ENCODE peak calls at places on chromosomes 13 and 19, in ten cellular contexts. One of them, this sample, is unnamed.

GRCh38 chr19:3119071-3119781 is 16.6 kb upstream of the GNA15 start:
- DNase-seq in fibroblast of lung: no peak
- DNase-seq in AG04450: no peak
- DNase-seq in CD8-positive, alpha-beta memory T cell: no peak
- DNase-seq in SJCRH30: no peak
- DNase-seq in uterus: no peak
- DNase-seq in left ventricle myocardium inferior: no peak
- DNase-seq in foreskin keratinocyte: no peak
- DNase-seq in ascending aorta: no peak
- DNase-seq in body of pancreas: peak; percentile 7
- DNase-seq in this sample: no peak

GRCh38 chr19:58317481-58318072 is 9.2 kb upstream of the ZSCAN22 start:
- DNase-seq in fibroblast of lung: peak; percentile 47
- DNase-seq in AG04450: no peak
- DNase-seq in CD8-positive, alpha-beta memory T cell: no peak
- DNase-seq in SJCRH30: peak; percentile 25
- DNase-seq in uterus: no peak
- DNase-seq in left ventricle myocardium inferior: no peak
- DNase-seq in foreskin keratinocyte: no peak
- DNase-seq in ascending aorta: no peak
- DNase-seq in body of pancreas: no peak
- DNase-seq in this sample: no peak

GRCh38 chr13:73740681-73741080 is 393.5 kb downstream of the KLF12 start:
- DNase-seq in fibroblast of lung: peak; percentile 6
- DNase-seq in AG04450: no peak
- DNase-seq in CD8-positive, alpha-beta memory T cell: no peak
- DNase-seq in SJCRH30: no peak
- DNase-seq in uterus: no peak
- DNase-seq in left ventricle myocardium inferior: no peak
- DNase-seq in foreskin keratinocyte: no peak
- DNase-seq in ascending aorta: no peak
- DNase-seq in body of pancreas: no peak
- DNase-seq in this sample: no peak

GRCh38 chr19:52963229-52963760 is 614 bp upstream of the ZNF816 start:
- DNase-seq in fibroblast of lung: no peak
- DNase-seq in AG04450: no peak
- DNase-seq in CD8-positive, alpha-beta memory T cell: no peak
- DNase-seq in SJCRH30: peak; percentile 26
- DNase-seq in uterus: no peak
- DNase-seq in left ventricle myocardium inferior: peak; percentile 20
- DNase-seq in foreskin keratinocyte: no peak
- DNase-seq in ascending aorta: no peak
- DNase-seq in body of pancreas: peak; percentile 18
- DNase-seq in this sample: no peak

GRCh38 chr13:113413178-113413897 is 40.0 kb downstream of the ADPRHL1 start:
- DNase-seq in fibroblast of lung: peak; percentile 27
- DNase-seq in AG04450: no peak
- DNase-seq in CD8-positive, alpha-beta memory T cell: no peak
- DNase-seq in SJCRH30: no peak
- DNase-seq in uterus: no peak
- DNase-seq in left ventricle myocardium inferior: no peak
- DNase-seq in foreskin keratinocyte: no peak
- DNase-seq in ascending aorta: peak; percentile 91
- DNase-seq in body of pancreas: no peak
- DNase-seq in this sample: no peak

GRCh38 chr13:107590556-107590955 is 624.8 kb downstream of the LIG4 start:
- DNase-seq in fibroblast of lung: peak; percentile 24
- DNase-seq in AG04450: no peak
- DNase-seq in CD8-positive, alpha-beta memory T cell: no peak
- DNase-seq in SJCRH30: no peak
- DNase-seq in uterus: no peak
- DNase-seq in left ventricle myocardium inferior: no peak
- DNase-seq in foreskin keratinocyte: no peak
- DNase-seq in ascending aorta: no peak
- DNase-seq in body of pancreas: no peak
- DNase-seq in this sample: no peak

GRCh38 chr13:74191036-74191809 is 57.0 kb upstream of the KLF12 start:
- DNase-seq in fibroblast of lung: peak; percentile 44
- DNase-seq in AG04450: no peak
- DNase-seq in CD8-positive, alpha-beta memory T cell: no peak
- DNase-seq in SJCRH30: no peak
- DNase-seq in uterus: no peak
- DNase-seq in left ventricle myocardium inferior: no peak
- DNase-seq in foreskin keratinocyte: no peak
- DNase-seq in ascending aorta: no peak
- DNase-seq in body of pancreas: no peak
- DNase-seq in this sample: no peak

GRCh38 chr19:55152017-55152416 is 3.0 kb upstream of the TNNT1 start:
- DNase-seq in fibroblast of lung: no peak
- DNase-seq in AG04450: no peak
- DNase-seq in CD8-positive, alpha-beta memory T cell: no peak
- DNase-seq in SJCRH30: peak; percentile 45
- DNase-seq in uterus: no peak
- DNase-seq in left ventricle myocardium inferior: no peak
- DNase-seq in foreskin keratinocyte: no peak
- DNase-seq in ascending aorta: no peak
- DNase-seq in body of pancreas: no peak
- DNase-seq in this sample: no peak

DNA sequence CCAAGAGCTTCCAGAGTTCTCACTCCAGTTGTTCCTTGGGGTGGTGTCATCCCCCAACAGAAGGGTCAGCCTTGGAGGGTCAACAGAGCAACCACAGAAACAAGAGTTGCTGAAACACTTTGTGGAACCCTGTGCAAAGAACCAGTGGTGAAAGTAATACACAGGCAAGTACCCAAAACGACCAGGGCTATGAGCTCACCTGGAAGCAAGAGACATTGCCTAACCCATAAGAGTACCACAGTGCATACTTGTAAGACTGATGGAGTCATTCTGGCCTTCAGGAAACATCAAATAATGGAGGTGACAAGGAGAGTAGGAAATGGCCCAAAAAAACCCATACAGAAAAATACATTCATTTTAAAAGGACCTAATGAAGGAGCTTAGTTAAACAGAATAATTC is 184.3 kb upstream of the TSC22D1 start:
- DNase-seq in fibroblast of lung: no peak
- DNase-seq in AG04450: no peak
- DNase-seq in CD8-positive, alpha-beta memory T cell: no peak
- DNase-seq in SJCRH30: no peak
- DNase-seq in uterus: no peak
- DNase-seq in left ventricle myocardium inferior: no peak
- DNase-seq in foreskin keratinocyte: no peak
- DNase-seq in ascending aorta: no peak
- DNase-seq in body of pancreas: peak; percentile 45
- DNase-seq in this sample: no peak
- H3K27ac ChIP-seq in fibroblast of lung: no peak overlapping the region
- H3K27ac ChIP-seq in AG04450: no peak overlapping the region
- H3K27ac ChIP-seq in CD8-positive, alpha-beta memory T cell: no peak overlapping the region
- H3K27ac ChIP-seq in SJCRH30: peak overlapping the region; percentile 93
- H3K27ac ChIP-seq in uterus: no peak overlapping the region
- H3K27ac ChIP-seq in left ventricle myocardium inferior: peak overlapping the region; percentile 52
- H3K27ac ChIP-seq in foreskin keratinocyte: peak overlapping the region; percentile 77
- H3K27ac ChIP-seq in ascending aorta: no peak overlapping the region
- H3K27ac ChIP-seq in body of pancreas: peak overlapping the region; percentile 90
- H3K27ac ChIP-seq in this sample: no peak overlapping the region

GRCh38 chr19:1163934-1164683 is 10.0 kb downstream of the SBNO2 start:
- DNase-seq in fibroblast of lung: no peak
- DNase-seq in AG04450: no peak
- DNase-seq in CD8-positive, alpha-beta memory T cell: no peak
- DNase-seq in SJCRH30: no peak
- DNase-seq in uterus: no peak
- DNase-seq in left ventricle myocardium inferior: no peak
- DNase-seq in foreskin keratinocyte: no peak
- DNase-seq in ascending aorta: no peak
- DNase-seq in body of pancreas: no peak
- DNase-seq in this sample: no peak

GRCh38 chr19:1162404-1163282 is 11.4 kb downstream of the SBNO2 start:
- DNase-seq in fibroblast of lung: no peak
- DNase-seq in AG04450: no peak
- DNase-seq in CD8-positive, alpha-beta memory T cell: no peak
- DNase-seq in SJCRH30: no peak
- DNase-seq in uterus: no peak
- DNase-seq in left ventricle myocardium inferior: no peak
- DNase-seq in foreskin keratinocyte: no peak
- DNase-seq in ascending aorta: no peak
- DNase-seq in body of pancreas: no peak
- DNase-seq in this sample: no peak

GRCh38 chr19:1163283-1163933 is 10.7 kb downstream of the SBNO2 start:
- DNase-seq in fibroblast of lung: no peak
- DNase-seq in AG04450: no peak
- DNase-seq in CD8-positive, alpha-beta memory T cell: no peak
- DNase-seq in SJCRH30: no peak
- DNase-seq in uterus: no peak
- DNase-seq in left ventricle myocardium inferior: peak; percentile 50
- DNase-seq in foreskin keratinocyte: no peak
- DNase-seq in ascending aorta: no peak
- DNase-seq in body of pancreas: no peak
- DNase-seq in this sample: no peak

GRCh38 chr19:1166872-1167573 is 7.0 kb downstream of the SBNO2 start:
- DNase-seq in fibroblast of lung: no peak
- DNase-seq in AG04450: no peak
- DNase-seq in CD8-positive, alpha-beta memory T cell: no peak
- DNase-seq in SJCRH30: no peak
- DNase-seq in uterus: no peak
- DNase-seq in left ventricle myocardium inferior: no peak
- DNase-seq in foreskin keratinocyte: no peak
- DNase-seq in ascending aorta: no peak
- DNase-seq in body of pancreas: no peak
- DNase-seq in this sample: no peak

DNA sequence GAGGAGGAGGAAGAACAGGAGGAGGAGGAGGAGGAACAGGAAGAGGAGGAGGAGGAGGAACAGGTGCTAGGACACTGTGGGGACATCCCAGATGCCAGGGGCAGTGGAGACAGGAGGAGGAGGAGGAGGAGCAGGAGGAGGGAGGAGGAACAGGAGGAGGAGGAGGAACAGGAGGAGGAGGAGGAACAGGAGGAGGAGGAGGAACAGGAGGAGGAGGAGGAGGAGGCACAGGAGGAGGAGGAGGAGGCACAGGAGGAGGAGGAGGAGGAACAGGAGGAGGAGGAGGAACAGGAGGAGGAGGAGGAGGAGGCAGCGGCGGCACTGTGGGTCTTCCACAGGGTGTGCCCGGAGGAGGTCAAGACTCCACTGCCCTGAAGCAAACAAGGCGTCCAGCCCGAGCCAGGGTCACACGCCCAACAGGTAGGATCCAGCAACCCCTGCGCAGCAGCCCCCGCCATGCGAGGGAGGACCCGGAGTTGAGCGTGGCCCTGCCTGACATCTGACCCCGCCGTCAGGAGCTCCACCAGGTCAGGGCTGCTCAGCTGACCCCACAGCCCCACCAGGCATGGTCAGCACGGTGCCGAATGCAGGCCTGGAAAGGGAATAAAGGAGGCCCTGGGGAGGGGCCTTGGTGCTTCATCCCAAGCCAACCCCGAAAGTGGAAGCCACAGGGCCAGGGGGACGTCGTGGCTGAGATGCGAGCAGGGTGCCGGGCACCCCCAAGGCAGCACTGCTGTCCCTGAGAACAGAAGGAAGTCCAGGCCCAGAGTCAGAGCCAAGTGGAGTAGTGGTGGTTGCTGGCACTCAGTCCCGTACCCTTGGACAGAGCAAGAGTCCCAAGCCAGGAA is 9.2 kb downstream of the SBNO2 start:
- DNase-seq in fibroblast of lung: no peak
- DNase-seq in AG04450: no peak
- DNase-seq in CD8-positive, alpha-beta memory T cell: no peak
- DNase-seq in SJCRH30: no peak
- DNase-seq in uterus: no peak
- DNase-seq in left ventricle myocardium inferior: no peak
- DNase-seq in foreskin keratinocyte: no peak
- DNase-seq in ascending aorta: no peak
- DNase-seq in body of pancreas: no peak
- DNase-seq in this sample: no peak
- H3K27ac ChIP-seq in fibroblast of lung: no peak overlapping the region
- H3K27ac ChIP-seq in AG04450: no peak overlapping the region
- H3K27ac ChIP-seq in CD8-positive, alpha-beta memory T cell: no peak overlapping the region
- H3K27ac ChIP-seq in SJCRH30: no peak overlapping the region
- H3K27ac ChIP-seq in uterus: no peak overlapping the region
- H3K27ac ChIP-seq in left ventricle myocardium inferior: no peak overlapping the region
- H3K27ac ChIP-seq in foreskin keratinocyte: no peak overlapping the region
- H3K27ac ChIP-seq in ascending aorta: peak overlapping the region; percentile 0
- H3K27ac ChIP-seq in body of pancreas: no peak overlapping the region
- H3K27ac ChIP-seq in this sample: no peak overlapping the region

GRCh38 chr19:33275559-33275932 is 26.8 kb downstream of the CEBPA start:
- DNase-seq in fibroblast of lung: no peak
- DNase-seq in AG04450: no peak
- DNase-seq in CD8-positive, alpha-beta memory T cell: no peak
- DNase-seq in SJCRH30: no peak
- DNase-seq in uterus: no peak
- DNase-seq in left ventricle myocardium inferior: no peak
- DNase-seq in foreskin keratinocyte: no peak
- DNase-seq in ascending aorta: no peak
- DNase-seq in body of pancreas: no peak
- DNase-seq in this sample: no peak

GRCh38 chr19:33274663-33275558 is 27.4 kb downstream of the CEBPA start:
- DNase-seq in fibroblast of lung: no peak
- DNase-seq in AG04450: no peak
- DNase-seq in CD8-positive, alpha-beta memory T cell: no peak
- DNase-seq in SJCRH30: no peak
- DNase-seq in uterus: no peak
- DNase-seq in left ventricle myocardium inferior: no peak
- DNase-seq in foreskin keratinocyte: no peak
- DNase-seq in ascending aorta: no peak
- DNase-seq in body of pancreas: no peak
- DNase-seq in this sample: no peak

GRCh38 chr19:33273065-33273736 is 29.1 kb downstream of the CEBPA start:
- DNase-seq in fibroblast of lung: no peak
- DNase-seq in AG04450: no peak
- DNase-seq in CD8-positive, alpha-beta memory T cell: no peak
- DNase-seq in SJCRH30: peak; percentile 41
- DNase-seq in uterus: peak; percentile 26
- DNase-seq in left ventricle myocardium inferior: no peak
- DNase-seq in foreskin keratinocyte: no peak
- DNase-seq in ascending aorta: no peak
- DNase-seq in body of pancreas: no peak
- DNase-seq in this sample: no peak

GRCh38 chr19:33275933-33276619 is 26.3 kb downstream of the CEBPA start:
- DNase-seq in fibroblast of lung: no peak
- DNase-seq in AG04450: no peak
- DNase-seq in CD8-positive, alpha-beta memory T cell: no peak
- DNase-seq in SJCRH30: no peak
- DNase-seq in uterus: no peak
- DNase-seq in left ventricle myocardium inferior: no peak
- DNase-seq in foreskin keratinocyte: no peak
- DNase-seq in ascending aorta: no peak
- DNase-seq in body of pancreas: no peak
- DNase-seq in this sample: no peak

DNA sequence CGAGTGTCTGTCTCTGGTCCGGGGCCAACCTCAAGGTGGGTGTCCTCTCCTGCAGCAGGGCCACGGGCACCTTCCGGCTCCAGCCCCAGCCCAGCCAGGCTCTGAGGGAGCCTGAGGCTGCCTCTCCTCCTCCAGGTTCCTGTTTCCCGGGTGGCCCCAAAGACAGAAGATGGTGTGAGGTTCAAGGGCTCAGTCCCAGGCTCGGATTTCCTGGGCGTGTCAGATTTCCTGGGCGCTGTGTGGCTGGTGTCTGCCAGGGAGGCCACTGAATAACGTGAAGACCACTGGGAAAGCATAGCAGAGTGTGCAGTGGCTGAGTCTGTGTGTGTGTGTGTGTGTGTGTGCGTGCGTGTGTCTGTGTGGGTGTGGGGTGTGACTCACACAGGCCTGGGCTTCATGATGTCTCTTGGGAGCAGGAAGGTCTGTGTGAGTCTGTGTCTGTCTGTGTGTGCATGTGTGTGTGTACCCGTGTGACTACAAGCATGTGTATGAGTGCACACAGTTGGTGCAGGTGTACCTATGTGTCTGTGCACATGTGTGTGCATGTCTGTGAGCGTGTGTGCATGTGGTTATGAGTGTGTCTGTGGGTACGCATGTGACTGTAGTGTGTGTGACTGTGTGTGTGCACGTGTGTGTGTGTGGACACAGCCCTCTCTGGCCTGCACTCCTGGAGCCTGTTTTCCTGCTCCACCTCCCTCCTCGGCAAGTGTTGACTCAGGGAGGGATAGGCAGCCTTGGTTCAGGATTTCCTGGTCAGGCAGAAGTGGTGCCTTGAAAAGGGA is 28.3 kb downstream of the CEBPA start:
- DNase-seq in fibroblast of lung: peak; percentile 88
- DNase-seq in AG04450: peak; percentile 34
- DNase-seq in CD8-positive, alpha-beta memory T cell: no peak
- DNase-seq in SJCRH30: peak; percentile 72
- DNase-seq in uterus: peak; percentile 68
- DNase-seq in left ventricle myocardium inferior: no peak
- DNase-seq in foreskin keratinocyte: peak; percentile 82
- DNase-seq in ascending aorta: no peak
- DNase-seq in body of pancreas: no peak
- DNase-seq in this sample: no peak
- H3K27ac ChIP-seq in fibroblast of lung: no peak overlapping the region
- H3K27ac ChIP-seq in AG04450: no peak overlapping the region
- H3K27ac ChIP-seq in CD8-positive, alpha-beta memory T cell: no peak overlapping the region
- H3K27ac ChIP-seq in SJCRH30: no peak overlapping the region
- H3K27ac ChIP-seq in uterus: no peak overlapping the region
- H3K27ac ChIP-seq in left ventricle myocardium inferior: no peak overlapping the region
- H3K27ac ChIP-seq in foreskin keratinocyte: no peak overlapping the region
- H3K27ac ChIP-seq in ascending aorta: no peak overlapping the region
- H3K27ac ChIP-seq in body of pancreas: no peak overlapping the region
- H3K27ac ChIP-seq in this sample: no peak overlapping the region

GRCh38 chr19:16283103-16283469 is 41.5 kb upstream of the KLF2 start:
- DNase-seq in fibroblast of lung: no peak
- DNase-seq in AG04450: no peak
- DNase-seq in CD8-positive, alpha-beta memory T cell: no peak
- DNase-seq in SJCRH30: no peak
- DNase-seq in uterus: no peak
- DNase-seq in left ventricle myocardium inferior: no peak
- DNase-seq in foreskin keratinocyte: no peak
- DNase-seq in ascending aorta: no peak
- DNase-seq in body of pancreas: no peak
- DNase-seq in this sample: no peak

GRCh38 chr19:16285769-16286564 is 38.7 kb upstream of the KLF2 start:
- DNase-seq in fibroblast of lung: peak; percentile 37
- DNase-seq in AG04450: no peak
- DNase-seq in CD8-positive, alpha-beta memory T cell: no peak
- DNase-seq in SJCRH30: peak; percentile 74
- DNase-seq in uterus: no peak
- DNase-seq in left ventricle myocardium inferior: no peak
- DNase-seq in foreskin keratinocyte: no peak
- DNase-seq in ascending aorta: peak; percentile 86
- DNase-seq in body of pancreas: no peak
- DNase-seq in this sample: no peak

GRCh38 chr19:16281743-16282142 is 42.9 kb upstream of the KLF2 start:
- DNase-seq in fibroblast of lung: no peak
- DNase-seq in AG04450: no peak
- DNase-seq in CD8-positive, alpha-beta memory T cell: no peak
- DNase-seq in SJCRH30: no peak
- DNase-seq in uterus: no peak
- DNase-seq in left ventricle myocardium inferior: no peak
- DNase-seq in foreskin keratinocyte: no peak
- DNase-seq in ascending aorta: no peak
- DNase-seq in body of pancreas: no peak
- DNase-seq in this sample: no peak
- H3K27ac ChIP-seq in fibroblast of lung: no peak overlapping the region
- H3K27ac ChIP-seq in AG04450: no peak overlapping the region
- H3K27ac ChIP-seq in CD8-positive, alpha-beta memory T cell: no peak overlapping the region
- H3K27ac ChIP-seq in SJCRH30: no peak overlapping the region
- H3K27ac ChIP-seq in uterus: peak overlapping the region; percentile 98
- H3K27ac ChIP-seq in left ventricle myocardium inferior: peak overlapping the region; percentile 96
- H3K27ac ChIP-seq in foreskin keratinocyte: no peak overlapping the region
- H3K27ac ChIP-seq in ascending aorta: peak overlapping the region; percentile 95
- H3K27ac ChIP-seq in body of pancreas: no peak overlapping the region
- H3K27ac ChIP-seq in this sample: no peak overlapping the region

This sample was measured in naive thymus-derived CD4-positive, alpha-beta T cell.